ENCODE peak calls at places on chromosomes 5 and 9, in nine cellular contexts. J is astrocyte, C is tibial nerve, Q is tibial artery, G is H1, U is uterus, F is PC-3, A is Peyer's patch, N is spleen. X is an unnamed sample. For H3K4me1, the result is how much of the 10 kb centered on the place peaks cover.

GRCh38 chr5:31471916-31472315 is 60.0 kb downstream of the DROSHA start:
- DNase-seq in A (no peak), N (no peak), Q (no peak), C (no peak), J (no peak), G (no peak), F (no peak), U (no peak), X (no peak)

GRCh38 chr9:106557996-106558667 is 304.8 kb upstream of the ZNF462 start:
- DNase-seq in G (no peak), U (no peak), F (no peak), J (no peak), N (peak), A (no peak), Q (no peak), C (no peak), X (no peak)

GRCh38 chr5:91367374-91367773 is 15.7 kb downstream of the ARRDC3 start:
- DNase-seq in J (no peak), C (no peak), A (no peak), G (no peak), Q (no peak), F (no peak), N (no peak), U (no peak), X (no peak)

GRCh38 chr9:89496645-89497044 is 1.3 kb downstream of the SEMA4D start:
- DNase-seq in Q (peak), N (peak), A (no peak), C (peak), F (no peak), G (no peak), U (no peak), J (no peak), X (no peak)

GRCh38 chr5:134463176-134463720 is 51.6 kb upstream of the CDKN2AIPNL start:
- DNase-seq in G (no peak), A (no peak), J (no peak), N (peak), C (no peak), U (no peak), F (no peak), Q (no peak), X (no peak)

GRCh38 chr5:89351975-89352374 is 469.0 kb upstream of the MEF2C start:
- DNase-seq in N (no peak), J (peak), Q (no peak), G (no peak), A (no peak), F (peak), U (no peak), C (no peak), X (no peak)

GRCh38 chr5:163821142-163821541 is 315.7 kb downstream of the MAT2B start:
- DNase-seq in Q (no peak), J (no peak), F (no peak), U (no peak), N (no peak), C (no peak), A (no peak), G (no peak), X (no peak)

GRCh38 chr5:122263352-122264030 is 48.5 kb upstream of the SNCAIP start:
- DNase-seq in J (peak), G (no peak), F (peak), A (no peak), U (no peak), Q (no peak), N (no peak), C (no peak), X (no peak)

GRCh38 chr9:81964216-81965171 is 21.2 kb downstream of the SPATA31D3 start:
- DNase-seq in U (no peak), Q (no peak), C (no peak), J (no peak), A (no peak), G (no peak), N (no peak), F (no peak), X (no peak)

GRCh38 chr5:33010851-33011250 is 299.7 kb downstream of the NPR3 start:
- DNase-seq in J (no peak), C (no peak), N (no peak), U (no peak), G (no peak), F (peak), Q (no peak), A (no peak), X (no peak)

GRCh38 chr5:28468121-28468520 is 1429.7 kb upstream of the CDH9 start:
- DNase-seq in N (no peak), J (no peak), C (no peak), U (no peak), A (no peak), F (no peak), Q (no peak), G (no peak), X (no peak)

GRCh38 chr9:132584616-132585560 is 2.5 kb downstream of the BARHL1 start:
- DNase-seq in J (peak), N (no peak), G (no peak), A (no peak), C (no peak), Q (no peak), F (peak), U (no peak), X (no peak)

GRCh38 chr5:14400085-14400484 is 181.5 kb upstream of the OTULINL start:
- DNase-seq in Q (no peak), J (peak), A (no peak), C (no peak), G (no peak), U (no peak), F (peak), N (no peak), X (no peak)

GRCh38 chr5:53902524-53902923 is 342.1 kb downstream of the NDUFS4 start:
- DNase-seq in G (no peak), F (no peak), A (no peak), J (no peak), C (no peak), N (no peak), Q (no peak), U (no peak), X (no peak)

GRCh38 chr9:125544988-125545651 is 161.9 kb downstream of the MAPKAP1 start:
- DNase-seq in G (no peak), Q (no peak), F (peak), C (no peak), U (peak), A (no peak), J (peak), N (no peak), X (no peak)

GRCh38 chr9:123127512-123128075 is 94.1 kb downstream of the GPR21 start:
- DNase-seq in G (no peak), F (no peak), J (no peak), Q (no peak), C (no peak), A (no peak), U (no peak), N (no peak), X (no peak)

GRCh38 chr9:81787747-81788632 is 98.6 kb upstream of the TLE1 start:
- DNase-seq in N (no peak), U (peak), F (peak), A (no peak), G (no peak), J (peak), C (peak), Q (peak), X (peak)

GRCh38 chr9:15299374-15299939 is 7.6 kb downstream of the TTC39B start:
- DNase-seq in F (no peak), C (no peak), G (no peak), U (no peak), Q (no peak), J (no peak), A (no peak), N (peak), X (no peak)

GRCh38 chr5:69493235-69493925 is 790 bp downstream of the OCLN start:
- DNase-seq in C (no peak), A (peak), F (peak), U (no peak), G (no peak), N (peak), J (peak), Q (no peak), X (no peak)

GRCh38 chr5:112965733-112966306 is 10.8 kb upstream of the DCP2 start:
- DNase-seq in Q (no peak), C (no peak), F (no peak), N (no peak), A (no peak), G (no peak), J (no peak), U (no peak), X (no peak)

GRCh38 chr5:103942587-103943186 is 380.1 kb upstream of the NUDT12 start:
- DNase-seq in F (peak), J (no peak), A (no peak), Q (no peak), N (no peak), C (no peak), U (no peak), G (no peak), X (no peak)
- TF ChIP-seq CTCF in F (peak), J (peak), A (no peak), Q (no peak), N (no peak), C (no peak), U (no peak), G (no peak), X (peak)

GRCh38 chr9:23590601-23591000 is 235.4 kb downstream of the ELAVL2 start:
- DNase-seq in J (no peak), F (peak), G (no peak), C (no peak), Q (no peak), U (no peak), N (no peak), A (no peak), X (peak)

GRCh38 chr9:23582836-23583235 is 243.2 kb downstream of the ELAVL2 start:
- DNase-seq in N (no peak), C (no peak), A (no peak), J (no peak), F (peak), U (no peak), Q (no peak), G (no peak), X (peak)

GRCh38 chr9:23587433-23587832 is 238.6 kb downstream of the ELAVL2 start:
- DNase-seq in U (peak), F (no peak), C (no peak), G (no peak), A (no peak), N (no peak), J (no peak), Q (peak), X (no peak)

GRCh38 chr9:23587903-23588302 is 238.1 kb downstream of the ELAVL2 start:
- DNase-seq in A (no peak), F (peak), U (no peak), G (peak), Q (no peak), J (no peak), N (no peak), C (no peak), X (no peak)

GRCh38 chr9:23586906-23587305 is 239.1 kb downstream of the ELAVL2 start:
- DNase-seq in F (no peak), N (no peak), U (no peak), G (no peak), C (no peak), A (no peak), J (no peak), Q (no peak), X (no peak)
- H3K4me1 ChIP-seq in F (under half), N (under half), U (under half), G (under half), C (under half), A (under half), J (under half), Q (under half), X (under half)

DNA sequence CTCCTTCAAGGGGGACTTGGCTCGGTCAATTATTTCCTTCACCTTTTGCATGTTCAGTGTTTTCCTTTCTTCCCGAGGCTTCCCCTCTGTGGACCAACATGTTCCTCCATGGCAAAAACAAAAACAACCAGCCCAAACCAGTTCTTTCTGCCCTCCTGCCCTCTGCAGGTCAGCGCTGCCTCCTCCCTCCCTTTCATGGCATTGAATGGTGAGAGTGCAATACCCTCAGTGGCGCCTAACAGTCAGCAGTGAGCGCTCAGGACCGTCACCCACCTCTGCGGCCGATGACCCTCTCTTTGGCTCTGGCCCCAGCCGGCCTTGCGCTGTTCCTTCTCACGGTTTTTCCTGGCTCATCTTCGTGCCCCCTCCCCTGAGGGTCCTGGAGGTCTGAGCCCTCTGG is 34.4 kb upstream of the GNE start:
- DNase-seq in J (no peak), U (no peak), N (no peak), Q (no peak), A (no peak), F (no peak), C (no peak), G (no peak), X (no peak)
- H3K27ac ChIP-seq in J (no peak), U (no peak), N (no peak), Q (no peak), A (no peak), F (no peak), C (no peak), G (no peak), X (no peak)

GRCh38 chr9:20269620-20270019 is 352.7 kb downstream of the MLLT3 start:
- DNase-seq in C (no peak), J (no peak), G (no peak), Q (no peak), N (no peak), A (no peak), U (no peak), F (no peak), X (peak)

GRCh38 chr9:20276762-20277161 is 345.5 kb downstream of the MLLT3 start:
- DNase-seq in U (no peak), Q (no peak), J (no peak), A (no peak), N (no peak), F (no peak), G (no peak), C (no peak), X (no peak)

GRCh38 chr9:20270176-20270575 is 352.1 kb downstream of the MLLT3 start:
- DNase-seq in N (no peak), F (no peak), U (no peak), J (no peak), C (no peak), G (no peak), A (no peak), Q (no peak), X (peak)

GRCh38 chr9:20271107-20271506 is 351.2 kb downstream of the MLLT3 start:
- DNase-seq in U (no peak), Q (no peak), N (no peak), G (no peak), C (no peak), A (no peak), J (no peak), F (no peak), X (no peak)

GRCh38 chr9:20271723-20272122 is 350.6 kb downstream of the MLLT3 start:
- DNase-seq in J (no peak), U (no peak), F (no peak), A (no peak), C (no peak), Q (no peak), N (no peak), G (no peak), X (no peak)
- TF ChIP-seq CTCF in J (peak), U (no peak), F (peak), A (no peak), C (no peak), Q (no peak), N (no peak), G (no peak), X (peak)

GRCh38 chr5:57432876-57433275 is 49.7 kb downstream of the ACTBL2 start:
- DNase-seq in C (no peak), N (no peak), A (no peak), U (no peak), Q (no peak), G (no peak), F (peak), J (no peak), X (no peak)
- H3K4me1 ChIP-seq in C (under half), N (under half), A (under half), U (under half), Q (under half), G (under half), F (under half), J (under half), X (under half)

X was measured in foreskin keratinocyte.